ENCODE peak calls at places on chromosomes 12 and 14, in five cellular contexts. A is heart left ventricle, L is Panc1, U is tibial artery, H is OCI-LY7. V is an unnamed sample.

GRCh38 chr12:64390275-64390851 is at the start of gene C12orf56:
- DNase-seq in U (no peak), L (no peak), A (no peak), H (no peak), V (no peak)

GRCh38 chr12:6551063-6551461 is 4.8 kb downstream of the IFFO1 start:
- DNase-seq in H (no peak), L (no peak), A (peak; percentile 88), U (peak; percentile 81), V (no peak)

GRCh38 chr12:74820324-74820723 is 282.7 kb downstream of the ATXN7L3B start:
- DNase-seq in A (no peak), U (no peak), L (no peak), H (no peak), V (no peak)

GRCh38 chr12:6620137-6620884 is 13.1 kb upstream of the CHD4 start:
- DNase-seq in A (peak; percentile 87), U (no peak), L (no peak), H (no peak), V (no peak)

GRCh38 chr14:106346534-106347290 is 820.3 kb downstream of the TMEM121 start:
- DNase-seq in A (no peak), H (no peak), U (no peak), L (no peak), V (no peak)

GRCh38 chr12:115872212-115872611 is 405.3 kb downstream of the MED13L start:
- DNase-seq in A (no peak), U (no peak), H (no peak), L (no peak), V (no peak)

GRCh38 chr14:99118046-99118721 is 153.8 kb downstream of the BCL11B start:
- DNase-seq in H (no peak), L (no peak), A (no peak), U (no peak), V (no peak)

GRCh38 chr12:62834406-62834805 is 100.5 kb downstream of the PPM1H start:
- DNase-seq in A (no peak), U (no peak), H (no peak), L (no peak), V (no peak)

GRCh38 chr12:106247731-106248176 is at the start of gene CKAP4:
- DNase-seq in A (peak; percentile 92), L (no peak), H (peak; percentile 74), U (peak; percentile 71), V (no peak)

GRCh38 chr14:34051966-34052657 is 101.2 kb upstream of the EGLN3 start:
- DNase-seq in A (no peak), L (no peak), U (peak; percentile 41), H (no peak), V (no peak)

GRCh38 chr12:101967506-101967905 is 90.1 kb downstream of the DRAM1 start:
- DNase-seq in L (no peak), A (no peak), H (no peak), U (no peak), V (no peak)

GRCh38 chr12:124809878-124810277 is 53.8 kb downstream of the SCARB1 start:
- DNase-seq in H (no peak), U (no peak), A (no peak), L (no peak), V (no peak)

GRCh38 chr14:103748539-103748867 is 32.9 kb downstream of the ZFYVE21 start:
- DNase-seq in L (no peak), U (no peak), A (no peak), H (peak; percentile 92), V (no peak)

GRCh38 chr12:124034297-124034696 is 61.3 kb downstream of the ZNF664 start:
- DNase-seq in A (no peak), H (no peak), U (no peak), L (no peak), V (no peak)

GRCh38 chr12:46197876-46198275 is 71.0 kb downstream of the SLC38A1 start:
- DNase-seq in A (no peak), L (no peak), U (no peak), H (no peak), V (no peak)

GRCh38 chr12:50057000-50057841 is at the start of gene ASIC1:
- DNase-seq in U (peak; percentile 61), A (peak; percentile 85), H (peak; percentile 45), L (no peak), V (no peak)

GRCh38 chr12:78442454-78442801 is 422.1 kb upstream of the SYT1 start:
- DNase-seq in L (no peak), A (no peak), H (no peak), U (no peak), V (peak; percentile 6)

GRCh38 chr12:19431407-19432308 is 7.6 kb upstream of the AEBP2 start:
- DNase-seq in H (no peak), A (no peak), L (no peak), U (no peak), V (peak; percentile 61)

GRCh38 chr14:71933026-71933587 is 878 bp downstream of the RGS6 start:
- DNase-seq in L (no peak), A (no peak), U (no peak), H (no peak), V (no peak)

GRCh38 chr12:14602128-14602527 is 34.4 kb upstream of the PLBD1 start:
- DNase-seq in L (no peak), U (no peak), A (no peak), H (no peak), V (no peak)

GRCh38 chr12:48119834-48120195 is 651 bp downstream of the PFKM start:
- DNase-seq in A (no peak), U (no peak), H (no peak), L (no peak), V (no peak)

GRCh38 chr12:16605666-16606116 is 271 bp downstream of the LMO3 start:
- DNase-seq in H (peak; percentile 64), U (peak; percentile 34), L (no peak), A (no peak), V (no peak)

GRCh38 chr12:88325076-88325827 is 183.1 kb downstream of the TMTC3 start:
- DNase-seq in A (no peak), U (no peak), H (no peak), L (no peak), V (peak; percentile 83)

GRCh38 chr12:116319851-116320621 is 42.5 kb upstream of the MED13L start:
- DNase-seq in U (peak; percentile 86), L (no peak), A (no peak), H (no peak), V (peak; percentile 81)

GRCh38 chr12:106269150-106269771 is 21.4 kb upstream of the CKAP4 start:
- DNase-seq in A (no peak), L (no peak), U (no peak), H (no peak), V (no peak)

GRCh38 chr14:51716610-51717009 is 64.9 kb downstream of the FRMD6 start:
- DNase-seq in H (no peak), L (no peak), U (no peak), A (no peak), V (no peak)

GRCh38 chr12:116975779-116976393 is 65.1 kb downstream of the FBXW8 start:
- DNase-seq in L (no peak), U (no peak), H (no peak), A (no peak), V (no peak)

GRCh38 chr14:31239673-31240072 is 32.1 kb upstream of the HECTD1 start:
- DNase-seq in U (no peak), A (no peak), L (no peak), H (no peak), V (no peak)

GRCh38 chr14:23406244-23406643 is 1.8 kb downstream of the MYH6 start:
- DNase-seq in A (peak; percentile 28), L (no peak), H (peak; percentile 14), U (no peak), V (no peak)

GRCh38 chr12:34210689-34211530 is 188.6 kb downstream of the ALG10 start:
- DNase-seq in L (no peak), U (no peak), A (no peak), H (no peak), V (no peak)

GRCh38 chr12:122142857-122143256 is 31.2 kb downstream of the IL31 start:
- DNase-seq in H (no peak), A (no peak), U (no peak), L (no peak), V (no peak)

GRCh38 chr12:53677612-53678133 is 1.8 kb upstream of the ATP5MC2 start:
- DNase-seq in H (no peak), A (no peak), L (no peak), U (no peak), V (no peak)

GRCh38 chr14:103301512-103302197 is 32.4 kb upstream of the EIF5 start:
- DNase-seq in H (no peak), A (no peak), U (no peak), L (no peak), V (no peak)

GRCh38 chr12:122097641-122098364 is 19.2 kb downstream of the MLXIP start:
- DNase-seq in H (no peak), U (no peak), A (no peak), L (no peak), V (no peak)

GRCh38 chr12:84857809-84858208 is 54.8 kb downstream of the SLC6A15 start:
- DNase-seq in H (no peak), L (no peak), A (no peak), U (no peak), V (no peak)

DNA sequence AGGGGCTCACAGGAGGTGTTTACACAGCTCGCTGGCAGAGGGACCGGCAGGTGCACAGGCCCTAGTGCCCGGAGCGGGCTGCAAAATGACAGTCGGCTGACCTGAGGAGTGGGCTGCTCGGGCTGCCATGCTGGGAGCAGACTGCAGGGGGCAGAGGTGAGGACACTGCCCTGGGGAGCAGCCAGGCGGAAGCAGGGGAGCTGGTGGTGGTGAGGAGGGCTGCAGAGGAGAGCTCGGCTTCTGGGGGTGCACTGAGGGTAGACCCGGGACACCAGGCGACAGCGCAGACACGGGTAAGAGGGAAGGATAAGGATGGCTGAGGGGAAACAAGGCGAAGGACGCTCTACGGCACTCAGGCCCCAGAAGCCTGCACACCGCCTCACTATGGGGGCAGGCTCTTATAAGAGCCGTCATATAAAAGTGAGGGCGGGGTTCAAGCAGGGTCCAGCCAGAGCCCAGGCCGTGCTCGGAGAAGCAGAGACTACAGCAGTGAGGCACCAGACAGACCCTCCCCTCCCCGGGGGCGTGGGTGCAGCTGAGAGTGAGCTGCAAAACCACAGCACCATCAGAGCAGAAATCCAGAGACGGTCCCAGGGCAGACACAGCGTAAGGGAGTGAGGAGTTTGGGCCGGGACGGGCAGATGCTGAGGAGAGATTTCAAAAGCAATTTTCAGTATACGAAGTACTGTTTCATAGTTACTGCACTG is 62.5 kb downstream of the CCDC88C start:
- DNase-seq in H (peak; percentile 78), A (no peak), U (no peak), L (no peak), V (no peak)
- H3K27ac ChIP-seq in H (peak overlapping the region; percentile 94), A (no peak overlapping the region), U (no peak overlapping the region), L (no peak overlapping the region), V (no peak overlapping the region)

GRCh38 chr12:30753233-30753632 is 1.5 kb downstream of the CAPRIN2 start:
- DNase-seq in H (peak; percentile 60), L (peak; percentile 33), U (no peak), A (no peak), V (no peak)
- TF ChIP-seq CTCF in H (peak; percentile 71), L (peak; percentile 80), U (peak; percentile 5), A (peak; percentile 14), V (peak; percentile 55)

GRCh38 chr12:57746025-57746424 is 1.2 kb downstream of the TSPAN31 start:
- DNase-seq in H (no peak), A (no peak), U (no peak), L (no peak), V (no peak)
- H3K4me3 ChIP-seq in H (no peak overlapping the region), A (peak overlapping the region; percentile 78), U (no peak overlapping the region), L (peak overlapping the region; percentile 98), V (peak overlapping the region; percentile 94)

GRCh38 chr14:64718762-64719161 is 14.5 kb downstream of the PLEKHG3 start:
- DNase-seq in H (no peak), A (no peak), U (no peak), L (no peak), V (no peak)
- H3K27ac ChIP-seq in H (no peak overlapping the region), A (no peak overlapping the region), U (peak overlapping the region; percentile 91), L (no peak overlapping the region), V (no peak overlapping the region)